ENCODE peak calls at places on chromosomes 1 and 21, in seven cellular contexts. One of them, this sample, is unnamed.

GRCh38 chr1:112704511-112704907 is 2.4 kb downstream of the RHOC start:
- DNase-seq in K562: no peak
- DNase-seq in HCT116: no peak
- DNase-seq in SK-N-SH: no peak
- DNase-seq in H1: no peak
- DNase-seq in GM12878: no peak
- DNase-seq in HepG2: no peak
- DNase-seq in this sample: no peak

GRCh38 chr1:31712625-31713024 is 8.8 kb upstream of the COL16A1 start:
- DNase-seq in K562: no peak
- DNase-seq in HCT116: no peak
- DNase-seq in SK-N-SH: no peak
- DNase-seq in H1: no peak
- DNase-seq in GM12878: no peak
- DNase-seq in HepG2: no peak
- DNase-seq in this sample: no peak

GRCh38 chr21:14482165-14482564 is 64.0 kb downstream of the SAMSN1 start:
- DNase-seq in K562: no peak
- DNase-seq in HCT116: no peak
- DNase-seq in SK-N-SH: no peak
- DNase-seq in H1: no peak
- DNase-seq in GM12878: no peak
- DNase-seq in HepG2: no peak
- DNase-seq in this sample: no peak

GRCh38 chr1:8408151-8408839 is 90.4 kb downstream of the SLC45A1 start:
- DNase-seq in K562: no peak
- DNase-seq in HCT116: no peak
- DNase-seq in SK-N-SH: no peak
- DNase-seq in H1: no peak
- DNase-seq in GM12878: no peak
- DNase-seq in HepG2: no peak
- DNase-seq in this sample: no peak

GRCh38 chr1:117633068-117633345 is 27.2 kb downstream of the TENT5C start:
- DNase-seq in K562: no peak
- DNase-seq in HCT116: no peak
- DNase-seq in SK-N-SH: no peak
- DNase-seq in H1: no peak
- DNase-seq in GM12878: no peak
- DNase-seq in HepG2: no peak
- DNase-seq in this sample: no peak

GRCh38 chr1:27342778-27343638 is 1.2 kb downstream of the SYTL1 start:
- DNase-seq in K562: peak
- DNase-seq in HCT116: no peak
- DNase-seq in SK-N-SH: no peak
- DNase-seq in H1: no peak
- DNase-seq in GM12878: no peak
- DNase-seq in HepG2: peak
- DNase-seq in this sample: peak

GRCh38 chr21:44466351-44466954 is 11.1 kb downstream of the LRRC3 start:
- DNase-seq in K562: no peak
- DNase-seq in HCT116: no peak
- DNase-seq in SK-N-SH: peak
- DNase-seq in H1: no peak
- DNase-seq in GM12878: no peak
- DNase-seq in HepG2: no peak
- DNase-seq in this sample: no peak

GRCh38 chr1:156961709-156962108 is 41.3 kb downstream of the LRRC71 start:
- DNase-seq in K562: no peak
- DNase-seq in HCT116: peak
- DNase-seq in SK-N-SH: no peak
- DNase-seq in H1: no peak
- DNase-seq in GM12878: no peak
- DNase-seq in HepG2: no peak
- DNase-seq in this sample: no peak

GRCh38 chr1:46643368-46643775 is 24.8 kb downstream of the ATPAF1 start:
- DNase-seq in K562: no peak
- DNase-seq in HCT116: no peak
- DNase-seq in SK-N-SH: no peak
- DNase-seq in H1: no peak
- DNase-seq in GM12878: no peak
- DNase-seq in HepG2: peak
- DNase-seq in this sample: no peak

GRCh38 chr1:166176416-166176815 is 9.6 kb upstream of the FAM78B start:
- DNase-seq in K562: no peak
- DNase-seq in HCT116: no peak
- DNase-seq in SK-N-SH: no peak
- DNase-seq in H1: no peak
- DNase-seq in GM12878: no peak
- DNase-seq in HepG2: no peak
- DNase-seq in this sample: no peak

GRCh38 chr1:236558069-236558468 is 34.3 kb downstream of the LGALS8 start:
- DNase-seq in K562: no peak
- DNase-seq in HCT116: no peak
- DNase-seq in SK-N-SH: no peak
- DNase-seq in H1: no peak
- DNase-seq in GM12878: no peak
- DNase-seq in HepG2: no peak
- DNase-seq in this sample: no peak

GRCh38 chr1:47507921-47508894 is 70.4 kb downstream of the FOXD2 start:
- DNase-seq in K562: peak
- DNase-seq in HCT116: no peak
- DNase-seq in SK-N-SH: peak
- DNase-seq in H1: no peak
- DNase-seq in GM12878: no peak
- DNase-seq in HepG2: peak
- DNase-seq in this sample: peak

GRCh38 chr1:192706936-192707335 is 71.0 kb downstream of the RGS13 start:
- DNase-seq in K562: no peak
- DNase-seq in HCT116: no peak
- DNase-seq in SK-N-SH: no peak
- DNase-seq in H1: no peak
- DNase-seq in GM12878: no peak
- DNase-seq in HepG2: no peak
- DNase-seq in this sample: no peak

GRCh38 chr1:30285461-30286050 is 437.8 kb downstream of the MATN1 start:
- DNase-seq in K562: no peak
- DNase-seq in HCT116: no peak
- DNase-seq in SK-N-SH: no peak
- DNase-seq in H1: no peak
- DNase-seq in GM12878: no peak
- DNase-seq in HepG2: no peak
- DNase-seq in this sample: no peak

GRCh38 chr21:32412162-32412997 is at the start of gene EVA1C:
- DNase-seq in K562: no peak
- DNase-seq in HCT116: no peak
- DNase-seq in SK-N-SH: peak
- DNase-seq in H1: no peak
- DNase-seq in GM12878: no peak
- DNase-seq in HepG2: no peak
- DNase-seq in this sample: peak

GRCh38 chr1:236515443-236515958 is 8.3 kb upstream of the LGALS8 start:
- DNase-seq in K562: no peak
- DNase-seq in HCT116: no peak
- DNase-seq in SK-N-SH: no peak
- DNase-seq in H1: no peak
- DNase-seq in GM12878: no peak
- DNase-seq in HepG2: peak
- DNase-seq in this sample: peak

GRCh38 chr1:29200905-29201594 is 19.4 kb upstream of the SRSF4 start:
- DNase-seq in K562: no peak
- DNase-seq in HCT116: no peak
- DNase-seq in SK-N-SH: no peak
- DNase-seq in H1: no peak
- DNase-seq in GM12878: no peak
- DNase-seq in HepG2: no peak
- DNase-seq in this sample: no peak

GRCh38 chr1:1614204-1614953 is 921 bp upstream of the MIB2 start:
- DNase-seq in K562: peak
- DNase-seq in HCT116: no peak
- DNase-seq in SK-N-SH: no peak
- DNase-seq in H1: no peak
- DNase-seq in GM12878: no peak
- DNase-seq in HepG2: peak
- DNase-seq in this sample: no peak

GRCh38 chr1:9399510-9400424 is 107.1 kb downstream of the SPSB1 start:
- DNase-seq in K562: no peak
- DNase-seq in HCT116: no peak
- DNase-seq in SK-N-SH: no peak
- DNase-seq in H1: no peak
- DNase-seq in GM12878: no peak
- DNase-seq in HepG2: peak
- DNase-seq in this sample: no peak

GRCh38 chr1:206797534-206798383 is 25.5 kb upstream of the IL10 start:
- DNase-seq in K562: peak
- DNase-seq in HCT116: no peak
- DNase-seq in SK-N-SH: peak
- DNase-seq in H1: peak
- DNase-seq in GM12878: no peak
- DNase-seq in HepG2: no peak
- DNase-seq in this sample: no peak

GRCh38 chr1:224697888-224698450 is 81.9 kb downstream of the CNIH3 start:
- DNase-seq in K562: no peak
- DNase-seq in HCT116: no peak
- DNase-seq in SK-N-SH: no peak
- DNase-seq in H1: no peak
- DNase-seq in GM12878: no peak
- DNase-seq in HepG2: no peak
- DNase-seq in this sample: no peak

GRCh38 chr1:99558539-99558938 is 87.4 kb upstream of the PALMD start:
- DNase-seq in K562: no peak
- DNase-seq in HCT116: no peak
- DNase-seq in SK-N-SH: no peak
- DNase-seq in H1: no peak
- DNase-seq in GM12878: no peak
- DNase-seq in HepG2: no peak
- DNase-seq in this sample: no peak

GRCh38 chr1:36882536-36883285 is 151.6 kb downstream of the GRIK3 start:
- DNase-seq in K562: no peak
- DNase-seq in HCT116: no peak
- DNase-seq in SK-N-SH: no peak
- DNase-seq in H1: no peak
- DNase-seq in GM12878: no peak
- DNase-seq in HepG2: no peak
- DNase-seq in this sample: no peak
- TF ChIP-seq JUND in K562: no peak
- TF ChIP-seq JUND in HCT116: no peak
- TF ChIP-seq JUND in SK-N-SH: no peak
- TF ChIP-seq JUND in H1: no peak
- TF ChIP-seq JUND in GM12878: no peak
- TF ChIP-seq JUND in HepG2: no peak
- TF ChIP-seq JUND in this sample: no peak

GRCh38 chr1:190957565-190957964 is 479.9 kb upstream of the BRINP3 start:
- DNase-seq in K562: no peak
- DNase-seq in HCT116: no peak
- DNase-seq in SK-N-SH: no peak
- DNase-seq in H1: no peak
- DNase-seq in GM12878: no peak
- DNase-seq in HepG2: no peak
- DNase-seq in this sample: no peak
- TF ChIP-seq JUND in K562: no peak
- TF ChIP-seq JUND in HCT116: no peak
- TF ChIP-seq JUND in SK-N-SH: no peak
- TF ChIP-seq JUND in H1: no peak
- TF ChIP-seq JUND in GM12878: no peak
- TF ChIP-seq JUND in HepG2: no peak
- TF ChIP-seq JUND in this sample: no peak

GRCh38 chr21:41369105-41369914 is 7.5 kb downstream of the MX2 start:
- DNase-seq in K562: no peak
- DNase-seq in HCT116: no peak
- DNase-seq in SK-N-SH: peak
- DNase-seq in H1: no peak
- DNase-seq in GM12878: peak
- DNase-seq in HepG2: peak
- DNase-seq in this sample: no peak
- TF ChIP-seq JUND in K562: no peak
- TF ChIP-seq JUND in HCT116: no peak
- TF ChIP-seq JUND in SK-N-SH: no peak
- TF ChIP-seq JUND in H1: no peak
- TF ChIP-seq JUND in GM12878: no peak
- TF ChIP-seq JUND in HepG2: no peak
- TF ChIP-seq JUND in this sample: no peak

DNA sequence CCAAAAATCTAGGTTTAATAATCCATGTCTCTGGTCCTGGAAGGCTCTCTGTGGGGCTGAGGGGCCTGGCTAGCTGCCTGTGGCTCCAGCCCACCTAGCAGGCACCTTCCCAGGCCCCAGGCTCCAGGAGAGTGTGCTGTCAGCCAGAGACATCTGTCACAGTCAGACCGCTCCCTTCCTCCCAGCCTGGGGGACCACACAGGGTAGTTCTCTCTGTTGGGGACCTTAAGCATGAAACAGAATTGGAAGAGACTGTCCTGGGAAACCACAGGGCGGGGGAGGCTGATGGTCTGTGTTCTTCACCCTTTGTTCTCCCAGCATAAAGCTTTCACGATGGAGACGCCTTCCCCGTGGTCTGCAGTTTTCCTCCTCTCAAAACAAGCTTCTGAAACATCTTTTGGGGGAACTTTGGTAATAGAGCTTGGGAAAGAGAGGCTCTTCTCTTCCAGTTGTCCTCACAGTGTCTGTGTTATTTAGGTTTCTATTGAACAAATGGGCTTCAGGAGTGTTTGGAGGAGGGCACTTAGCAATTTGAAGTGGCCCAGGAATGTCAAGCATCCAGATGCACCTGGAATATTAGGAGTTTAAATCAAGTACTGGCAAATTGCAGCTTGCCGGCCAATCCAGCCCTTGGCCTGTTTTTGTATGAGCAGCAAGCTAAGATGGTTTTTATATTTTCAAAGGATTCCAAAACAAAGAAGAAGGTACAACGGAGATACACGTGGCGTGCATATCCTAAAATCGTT is 94.5 kb downstream of the CCDC185 start:
- DNase-seq in K562: no peak
- DNase-seq in HCT116: no peak
- DNase-seq in SK-N-SH: no peak
- DNase-seq in H1: no peak
- DNase-seq in GM12878: no peak
- DNase-seq in HepG2: no peak
- DNase-seq in this sample: no peak
- TF ChIP-seq JUND in K562: no peak
- TF ChIP-seq JUND in HCT116: no peak
- TF ChIP-seq JUND in SK-N-SH: no peak
- TF ChIP-seq JUND in H1: no peak
- TF ChIP-seq JUND in GM12878: no peak
- TF ChIP-seq JUND in HepG2: no peak
- TF ChIP-seq JUND in this sample: no peak